ENCODE peak calls at places on chromosomes 5 and 9, in four cellular contexts. X is K562, W is HCT116, R is HepG2. V is an unnamed sample.

GRCh38 chr9:98538203-98538602 is 170.5 kb downstream of the GABBR2 start:
- DNase-seq in W (no peak), R (no peak), X (no peak), V (no peak)

GRCh38 chr5:90982576-90982975 is 400.5 kb downstream of the ARRDC3 start:
- DNase-seq in X (peak), W (no peak), R (no peak), V (no peak)

GRCh38 chr5:78405820-78406750 is 45.7 kb downstream of the SCAMP1 start:
- DNase-seq in R (no peak), X (no peak), W (no peak), V (peak)

GRCh38 chr9:68455436-68455835 is 85.2 kb downstream of the TMEM252 start:
- DNase-seq in R (no peak), X (no peak), W (no peak), V (no peak)

GRCh38 chr5:50406874-50407273 is 34.2 kb downstream of the EMB start:
- DNase-seq in R (no peak), W (no peak), X (no peak), V (no peak)

GRCh38 chr5:17398439-17398838 is 99.6 kb upstream of the TAF11L2 start:
- DNase-seq in W (no peak), R (no peak), X (no peak), V (no peak)

GRCh38 chr9:137590123-137590468 is 216 bp downstream of the ZMYND19 start:
- DNase-seq in X (peak), R (no peak), W (no peak), V (no peak)

GRCh38 chr9:130893250-130894101 is 3.1 kb downstream of the QRFP start:
- DNase-seq in W (no peak), R (no peak), X (peak), V (no peak)

GRCh38 chr5:59039296-59040006 is 456.6 kb downstream of the RAB3C start:
- DNase-seq in W (no peak), X (peak), R (no peak), V (no peak)

GRCh38 chr9:78040726-78041125 is 9.1 kb upstream of the GNAQ start:
- DNase-seq in X (no peak), W (no peak), R (no peak), V (no peak)

GRCh38 chr5:122581629-122582028 is 193.3 kb upstream of the SNX2 start:
- DNase-seq in R (no peak), W (no peak), X (no peak), V (no peak)

DNA sequence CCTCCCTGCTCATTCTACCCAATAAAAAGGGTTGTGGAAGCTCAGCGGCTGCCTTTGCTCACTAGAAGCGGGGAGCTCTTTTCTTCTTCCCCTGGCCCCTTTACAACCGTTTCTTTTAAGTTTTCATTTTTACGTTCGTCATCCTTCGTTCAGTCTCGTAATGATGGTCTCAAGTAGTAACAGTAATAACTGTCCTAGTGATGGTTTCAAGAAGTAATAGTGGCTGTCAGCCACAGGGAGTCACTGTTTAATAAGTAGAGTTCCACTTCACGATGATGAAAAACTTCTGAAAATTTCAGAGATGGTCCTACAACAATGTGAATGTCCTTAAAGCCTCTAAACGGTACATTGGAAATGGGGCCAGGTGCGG is 6.2 kb downstream of the UGT3A2 start:
- DNase-seq in W (peak), R (no peak), X (peak), V (no peak)
- TF ChIP-seq CTCF in W (peak), R (peak), X (peak), V (peak)

DNA sequence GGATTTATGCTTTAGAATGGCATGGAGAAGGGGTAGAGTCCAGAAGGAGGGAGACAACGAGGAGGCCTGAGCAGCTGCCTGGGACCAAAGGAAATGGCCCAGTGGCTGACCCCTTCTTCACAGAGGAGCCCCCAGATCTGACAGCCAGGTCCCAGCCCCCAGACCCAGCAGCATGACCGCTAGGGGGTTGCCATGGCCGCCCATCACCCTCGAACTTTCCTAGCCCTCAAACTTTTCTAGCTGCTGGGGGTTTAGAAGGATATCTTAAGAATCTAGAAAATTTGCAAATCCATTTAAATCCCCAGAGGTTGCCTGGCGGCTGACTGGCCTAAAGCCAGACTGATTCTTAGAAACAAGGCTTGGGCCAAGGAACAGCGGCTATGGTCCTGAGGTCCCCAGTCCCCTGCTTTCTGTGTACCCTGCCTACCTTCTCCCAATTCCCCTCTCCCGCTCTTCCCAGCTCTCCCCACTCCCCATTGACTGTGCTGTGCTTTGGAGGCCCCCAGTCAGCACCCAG is 969 bp downstream of the PDGFRB start:
- DNase-seq in X (no peak), W (no peak), R (no peak), V (no peak)
- H3K4me3 ChIP-seq in X (no peak), W (no peak), R (no peak), V (no peak)

DNA sequence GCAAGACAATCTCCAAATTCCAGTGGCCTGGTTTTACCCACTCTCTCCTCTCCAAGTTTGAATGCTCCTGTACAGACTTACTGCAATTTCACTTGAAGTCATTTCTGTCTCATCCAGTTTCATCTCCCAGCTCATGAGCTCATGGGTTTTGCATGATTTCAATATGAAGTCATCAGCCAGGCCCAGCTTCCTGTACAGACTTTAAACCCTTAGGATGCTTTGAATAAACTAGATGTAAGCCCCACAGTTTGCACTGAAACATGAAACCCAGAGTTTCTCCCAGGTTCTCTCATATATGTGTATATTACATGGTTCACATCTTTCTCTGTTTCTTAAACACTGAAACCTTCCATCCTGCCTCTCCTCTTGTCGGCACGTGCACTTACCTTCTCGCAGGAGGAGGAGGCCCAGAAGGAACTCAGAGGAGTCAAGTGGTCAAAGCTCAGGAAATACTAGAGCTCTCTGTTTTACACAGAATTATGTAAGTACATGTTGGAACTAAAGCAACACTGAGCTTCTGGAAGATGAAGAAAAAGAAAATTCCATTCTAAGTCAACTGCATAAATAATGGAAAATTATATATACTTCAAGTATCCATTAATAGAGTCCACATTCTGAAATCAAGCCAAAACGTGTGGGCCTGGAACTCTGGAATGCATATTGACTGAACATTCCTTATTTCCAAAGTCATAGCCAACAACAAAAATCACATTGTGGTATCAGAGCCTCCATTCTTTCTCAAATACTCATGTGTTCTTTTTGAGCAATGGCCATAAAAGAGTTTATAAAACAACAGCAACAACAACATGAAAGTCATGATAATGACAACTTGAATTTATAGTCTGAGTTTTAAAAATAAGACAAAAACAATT is 121.7 kb upstream of the RAI14 start:
- DNase-seq in X (no peak), R (peak), W (no peak), V (no peak)
- TF ChIP-seq TCF7L2 in X (no peak), R (no peak), W (no peak), V (no peak)

GRCh38 chr9:114666841-114667240 is 9.2 kb upstream of the TEX53 start:
- DNase-seq in W (no peak), R (no peak), X (no peak), V (no peak)

GRCh38 chr9:114657705-114658104 is at the start of gene TEX53:
- DNase-seq in W (no peak), R (no peak), X (no peak), V (no peak)

GRCh38 chr9:114664181-114664580 is 6.6 kb upstream of the TEX53 start:
- DNase-seq in W (no peak), R (no peak), X (no peak), V (no peak)

GRCh38 chr9:114666441-114666840 is 8.8 kb upstream of the TEX53 start:
- DNase-seq in W (no peak), R (no peak), X (no peak), V (no peak)

DNA sequence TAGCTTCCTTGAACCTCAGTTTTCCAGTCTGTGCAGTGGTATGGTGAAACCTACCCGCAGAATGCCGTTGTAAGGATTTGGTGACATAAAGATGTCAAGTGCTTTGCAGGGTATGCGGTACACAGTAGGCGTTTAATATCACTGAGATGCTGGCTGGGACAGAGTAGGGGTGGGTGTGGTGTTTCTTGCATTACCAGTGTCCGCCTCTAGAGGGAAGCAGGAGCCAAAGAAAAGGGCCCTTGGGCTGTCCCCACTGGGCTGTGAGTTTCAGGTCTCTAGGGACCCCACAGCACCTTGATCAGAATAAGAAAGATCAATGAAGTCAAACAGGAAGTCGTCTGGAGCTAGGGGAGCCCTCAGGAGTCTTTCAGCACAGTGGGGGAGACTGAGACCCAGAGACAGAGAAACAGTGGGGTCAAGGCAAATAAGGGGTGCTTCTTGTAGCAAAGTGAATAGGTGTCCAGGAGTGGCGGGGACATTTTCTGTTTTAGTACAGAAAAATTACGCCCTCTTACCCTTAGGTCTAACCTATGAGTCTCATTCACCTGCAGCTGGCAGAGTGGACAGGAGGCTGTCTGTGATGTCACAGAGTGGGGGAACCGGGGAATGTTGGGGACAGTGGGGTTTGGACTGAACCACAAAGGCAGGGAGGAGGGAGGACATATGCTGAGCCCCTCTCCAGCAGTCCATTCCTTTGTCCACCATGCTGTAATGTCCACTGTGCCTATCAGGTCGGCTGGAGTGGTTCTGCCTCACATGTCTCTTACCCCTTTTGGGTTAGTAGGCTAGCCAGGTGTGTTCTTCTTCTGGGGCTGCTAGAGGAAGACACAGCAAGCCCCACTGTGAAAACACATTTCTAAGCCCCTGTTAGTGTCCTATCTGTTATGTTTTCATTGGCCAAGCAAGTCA is 4.7 kb upstream of the TEX53 start:
- DNase-seq in R (peak), W (no peak), X (peak), V (no peak)
- TF ChIP-seq CTCF in R (peak), W (peak), X (peak), V (peak)